ENCODE peak calls at places on chromosomes 6 and 20, in eight cellular contexts. One of them, this sample, is unnamed. For H3K27me3 and H3K9me3, the result is how much of the 10 kb centered on the place peaks cover.

GRCh38 chr6:30463651-30464618 is 25.4 kb upstream of the HLA-E start:
- DNase-seq in CD8-positive, alpha-beta T cell: peak
- DNase-seq in neural progenitor cell: no peak
- DNase-seq in SJSA1: peak
- DNase-seq in hepatocyte: no peak
- DNase-seq in BE2C: no peak
- DNase-seq in psoas muscle: peak
- DNase-seq in right cardiac atrium: peak
- DNase-seq in this sample: peak

GRCh38 chr6:140441256-140441655 is 1066.8 kb upstream of the CITED2 start:
- DNase-seq in CD8-positive, alpha-beta T cell: no peak
- DNase-seq in neural progenitor cell: peak
- DNase-seq in SJSA1: peak
- DNase-seq in hepatocyte: peak
- DNase-seq in BE2C: peak
- DNase-seq in psoas muscle: peak
- DNase-seq in right cardiac atrium: peak
- DNase-seq in this sample: peak

GRCh38 chr6:64258752-64259151 is 623.1 kb downstream of the PHF3 start:
- DNase-seq in CD8-positive, alpha-beta T cell: no peak
- DNase-seq in neural progenitor cell: no peak
- DNase-seq in SJSA1: no peak
- DNase-seq in hepatocyte: peak
- DNase-seq in BE2C: no peak
- DNase-seq in psoas muscle: no peak
- DNase-seq in right cardiac atrium: no peak
- DNase-seq in this sample: no peak

GRCh38 chr6:119627908-119628669 is 278.5 kb upstream of the MAN1A1 start:
- DNase-seq in CD8-positive, alpha-beta T cell: no peak
- DNase-seq in neural progenitor cell: no peak
- DNase-seq in SJSA1: no peak
- DNase-seq in hepatocyte: peak
- DNase-seq in BE2C: no peak
- DNase-seq in psoas muscle: no peak
- DNase-seq in right cardiac atrium: no peak
- DNase-seq in this sample: peak

GRCh38 chr6:137233561-137234504 is 14.6 kb upstream of the IFNGR1 start:
- DNase-seq in CD8-positive, alpha-beta T cell: no peak
- DNase-seq in neural progenitor cell: no peak
- DNase-seq in SJSA1: peak
- DNase-seq in hepatocyte: peak
- DNase-seq in BE2C: no peak
- DNase-seq in psoas muscle: peak
- DNase-seq in right cardiac atrium: peak
- DNase-seq in this sample: peak

GRCh38 chr6:40511884-40512283 is 75.3 kb downstream of the LRFN2 start:
- DNase-seq in CD8-positive, alpha-beta T cell: no peak
- DNase-seq in neural progenitor cell: no peak
- DNase-seq in SJSA1: no peak
- DNase-seq in hepatocyte: no peak
- DNase-seq in BE2C: no peak
- DNase-seq in psoas muscle: no peak
- DNase-seq in right cardiac atrium: no peak
- DNase-seq in this sample: no peak

GRCh38 chr6:143368426-143368825 is 82.1 kb downstream of the ADAT2 start:
- DNase-seq in CD8-positive, alpha-beta T cell: no peak
- DNase-seq in neural progenitor cell: no peak
- DNase-seq in SJSA1: no peak
- DNase-seq in hepatocyte: no peak
- DNase-seq in BE2C: no peak
- DNase-seq in psoas muscle: no peak
- DNase-seq in right cardiac atrium: no peak
- DNase-seq in this sample: no peak

GRCh38 chr20:46070215-46070910 is 19.4 kb downstream of the NCOA5 start:
- DNase-seq in CD8-positive, alpha-beta T cell: no peak
- DNase-seq in neural progenitor cell: no peak
- DNase-seq in SJSA1: peak
- DNase-seq in hepatocyte: no peak
- DNase-seq in BE2C: no peak
- DNase-seq in psoas muscle: no peak
- DNase-seq in right cardiac atrium: no peak
- DNase-seq in this sample: no peak

GRCh38 chr6:88165087-88165876 is 865 bp downstream of the CNR1 start:
- DNase-seq in CD8-positive, alpha-beta T cell: no peak
- DNase-seq in neural progenitor cell: no peak
- DNase-seq in SJSA1: no peak
- DNase-seq in hepatocyte: peak
- DNase-seq in BE2C: no peak
- DNase-seq in psoas muscle: no peak
- DNase-seq in right cardiac atrium: no peak
- DNase-seq in this sample: no peak

GRCh38 chr6:108874470-108875160 is 26.4 kb downstream of the ARMC2 start:
- DNase-seq in CD8-positive, alpha-beta T cell: peak
- DNase-seq in neural progenitor cell: no peak
- DNase-seq in SJSA1: no peak
- DNase-seq in hepatocyte: peak
- DNase-seq in BE2C: no peak
- DNase-seq in psoas muscle: no peak
- DNase-seq in right cardiac atrium: no peak
- DNase-seq in this sample: peak

GRCh38 chr20:47544240-47544639 is 42.6 kb downstream of the NCOA3 start:
- DNase-seq in CD8-positive, alpha-beta T cell: no peak
- DNase-seq in neural progenitor cell: no peak
- DNase-seq in SJSA1: peak
- DNase-seq in hepatocyte: no peak
- DNase-seq in BE2C: no peak
- DNase-seq in psoas muscle: no peak
- DNase-seq in right cardiac atrium: no peak
- DNase-seq in this sample: no peak

GRCh38 chr6:36633370-36633769 is 39.2 kb downstream of the SRSF3 start:
- DNase-seq in CD8-positive, alpha-beta T cell: no peak
- DNase-seq in neural progenitor cell: no peak
- DNase-seq in SJSA1: no peak
- DNase-seq in hepatocyte: no peak
- DNase-seq in BE2C: no peak
- DNase-seq in psoas muscle: no peak
- DNase-seq in right cardiac atrium: no peak
- DNase-seq in this sample: no peak

GRCh38 chr20:44092551-44093248 is 94.3 kb downstream of the JPH2 start:
- DNase-seq in CD8-positive, alpha-beta T cell: peak
- DNase-seq in neural progenitor cell: peak
- DNase-seq in SJSA1: peak
- DNase-seq in hepatocyte: peak
- DNase-seq in BE2C: peak
- DNase-seq in psoas muscle: no peak
- DNase-seq in right cardiac atrium: no peak
- DNase-seq in this sample: peak

GRCh38 chr6:66508433-66508832 is 801.4 kb upstream of the EYS start:
- DNase-seq in CD8-positive, alpha-beta T cell: no peak
- DNase-seq in neural progenitor cell: no peak
- DNase-seq in SJSA1: no peak
- DNase-seq in hepatocyte: no peak
- DNase-seq in BE2C: no peak
- DNase-seq in psoas muscle: no peak
- DNase-seq in right cardiac atrium: no peak
- DNase-seq in this sample: no peak

DNA sequence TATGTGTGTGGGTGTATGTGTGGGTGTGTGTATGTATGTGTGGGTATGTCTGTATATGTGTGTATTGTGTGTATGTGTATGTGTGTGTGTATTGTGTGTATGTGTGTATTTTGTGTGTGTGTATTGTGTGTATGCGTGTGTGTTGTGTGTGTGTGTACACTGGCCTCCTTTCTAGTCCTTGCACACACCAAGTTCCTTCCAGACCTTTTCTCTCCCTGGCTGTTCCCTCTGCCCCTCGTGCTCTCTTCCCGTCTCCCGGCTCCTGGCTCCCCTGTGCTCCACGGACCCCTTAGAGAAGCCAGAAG is 11.4 kb downstream of the VSTM2L start:
- DNase-seq in CD8-positive, alpha-beta T cell: no peak
- DNase-seq in neural progenitor cell: no peak
- DNase-seq in SJSA1: no peak
- DNase-seq in hepatocyte: no peak
- DNase-seq in BE2C: no peak
- DNase-seq in psoas muscle: no peak
- DNase-seq in right cardiac atrium: no peak
- DNase-seq in this sample: no peak
- H3K27me3 ChIP-seq in CD8-positive, alpha-beta T cell: under half
- H3K27me3 ChIP-seq in neural progenitor cell: under half
- H3K27me3 ChIP-seq in SJSA1: under half
- H3K27me3 ChIP-seq in hepatocyte: under half
- H3K27me3 ChIP-seq in BE2C: under half
- H3K27me3 ChIP-seq in psoas muscle: under half
- H3K27me3 ChIP-seq in right cardiac atrium: under half
- H3K27me3 ChIP-seq in this sample: under half

GRCh38 chr6:5051394-5051793 is 33.7 kb upstream of the PPP1R3G start:
- DNase-seq in CD8-positive, alpha-beta T cell: no peak
- DNase-seq in neural progenitor cell: no peak
- DNase-seq in SJSA1: no peak
- DNase-seq in hepatocyte: no peak
- DNase-seq in BE2C: no peak
- DNase-seq in psoas muscle: no peak
- DNase-seq in right cardiac atrium: no peak
- DNase-seq in this sample: no peak
- H3K9me3 ChIP-seq in CD8-positive, alpha-beta T cell: under half
- H3K9me3 ChIP-seq in neural progenitor cell: under half
- H3K9me3 ChIP-seq in SJSA1: under half
- H3K9me3 ChIP-seq in hepatocyte: under half
- H3K9me3 ChIP-seq in BE2C: under half
- H3K9me3 ChIP-seq in psoas muscle: under half
- H3K9me3 ChIP-seq in right cardiac atrium: under half
- H3K9me3 ChIP-seq in this sample: under half

DNA sequence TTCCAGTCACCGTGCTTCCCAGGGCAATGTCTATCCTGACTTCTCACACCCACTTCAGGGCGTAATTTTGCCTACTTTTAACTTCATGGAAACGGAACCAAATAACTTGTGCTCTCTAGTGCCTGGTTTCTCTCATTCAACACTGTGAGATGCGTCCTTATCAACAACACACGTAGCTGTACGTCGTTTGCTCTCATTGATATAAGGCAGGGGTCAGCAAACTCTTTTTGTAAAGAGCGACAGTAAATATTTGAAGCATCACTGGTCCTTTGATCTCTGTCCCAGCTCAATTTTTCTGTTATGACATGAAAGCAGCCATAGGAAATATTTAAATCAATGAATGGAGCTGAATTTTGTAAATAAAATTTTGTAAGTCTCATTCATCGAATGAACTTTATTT is 239.3 kb upstream of the KCNG1 start:
- DNase-seq in CD8-positive, alpha-beta T cell: no peak
- DNase-seq in neural progenitor cell: no peak
- DNase-seq in SJSA1: no peak
- DNase-seq in hepatocyte: no peak
- DNase-seq in BE2C: no peak
- DNase-seq in psoas muscle: no peak
- DNase-seq in right cardiac atrium: no peak
- DNase-seq in this sample: no peak
- H3K27me3 ChIP-seq in CD8-positive, alpha-beta T cell: under half
- H3K27me3 ChIP-seq in neural progenitor cell: under half
- H3K27me3 ChIP-seq in SJSA1: under half
- H3K27me3 ChIP-seq in hepatocyte: under half
- H3K27me3 ChIP-seq in BE2C: under half
- H3K27me3 ChIP-seq in psoas muscle: under half
- H3K27me3 ChIP-seq in right cardiac atrium: under half
- H3K27me3 ChIP-seq in this sample: under half

DNA sequence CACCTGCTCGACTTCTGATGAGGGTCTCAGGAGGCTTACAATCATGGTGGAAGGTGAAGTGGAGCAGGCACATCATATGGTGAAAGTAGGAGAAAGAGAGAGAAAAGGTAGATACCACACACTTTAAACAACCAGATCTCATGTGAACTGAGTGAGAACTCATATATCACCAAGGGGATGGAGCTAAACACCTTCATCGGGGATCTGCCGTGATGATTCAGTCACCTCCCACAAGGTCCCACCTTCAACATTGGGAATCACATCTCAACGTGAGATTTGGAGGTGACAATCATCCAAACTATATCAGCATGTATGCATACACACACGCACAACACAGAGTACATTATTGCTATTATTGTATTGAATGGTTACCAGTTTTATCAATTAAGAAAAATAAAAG is 453.3 kb upstream of the NRSN1 start:
- DNase-seq in CD8-positive, alpha-beta T cell: no peak
- DNase-seq in neural progenitor cell: no peak
- DNase-seq in SJSA1: no peak
- DNase-seq in hepatocyte: no peak
- DNase-seq in BE2C: no peak
- DNase-seq in psoas muscle: no peak
- DNase-seq in right cardiac atrium: no peak
- DNase-seq in this sample: no peak
- H3K9me3 ChIP-seq in CD8-positive, alpha-beta T cell: under half
- H3K9me3 ChIP-seq in neural progenitor cell: under half
- H3K9me3 ChIP-seq in SJSA1: under half
- H3K9me3 ChIP-seq in hepatocyte: under half
- H3K9me3 ChIP-seq in BE2C: under half
- H3K9me3 ChIP-seq in psoas muscle: under half
- H3K9me3 ChIP-seq in right cardiac atrium: under half
- H3K9me3 ChIP-seq in this sample: under half

DNA sequence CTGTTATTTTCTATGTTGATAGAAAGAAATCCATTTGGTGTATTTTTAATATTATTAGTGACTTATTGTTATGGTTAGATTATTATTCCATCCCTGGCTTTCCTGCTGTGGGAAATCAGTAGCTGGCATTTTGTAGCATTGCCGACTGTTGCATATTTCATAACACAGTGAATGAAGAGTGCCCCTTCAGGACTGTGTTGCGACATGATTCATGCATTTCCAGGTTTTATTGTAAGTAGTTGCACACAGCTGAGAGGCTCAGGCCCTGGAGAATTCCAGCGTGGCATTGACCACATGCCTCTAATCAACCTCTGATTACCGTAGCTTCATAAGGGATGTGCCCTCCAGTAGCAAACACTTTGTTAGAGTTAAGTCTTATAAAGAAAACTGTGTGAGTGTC is 263.9 kb downstream of the FARS2 start:
- DNase-seq in CD8-positive, alpha-beta T cell: no peak
- DNase-seq in neural progenitor cell: no peak
- DNase-seq in SJSA1: no peak
- DNase-seq in hepatocyte: peak
- DNase-seq in BE2C: no peak
- DNase-seq in psoas muscle: no peak
- DNase-seq in right cardiac atrium: no peak
- DNase-seq in this sample: no peak
- H3K27me3 ChIP-seq in CD8-positive, alpha-beta T cell: under half
- H3K27me3 ChIP-seq in neural progenitor cell: under half
- H3K27me3 ChIP-seq in SJSA1: under half
- H3K27me3 ChIP-seq in hepatocyte: under half
- H3K27me3 ChIP-seq in BE2C: under half
- H3K27me3 ChIP-seq in psoas muscle: under half
- H3K27me3 ChIP-seq in right cardiac atrium: under half
- H3K27me3 ChIP-seq in this sample: under half

This sample was measured in small intestine.